ENCODE peak calls at places on chromosome 13, in five cellular contexts. G is endodermal cell, F is tibial artery, X is PC-3, N is heart right ventricle. K is an unnamed sample.

GRCh38 chr13:94009696-94010095 is 469.8 kb downstream of the DCT start:
- DNase-seq in G (no peak), F (no peak), X (peak), N (no peak), K (no peak)

GRCh38 chr13:112200200-112200599 is 133.3 kb downstream of the SOX1 start:
- DNase-seq in G (no peak), F (no peak), X (no peak), N (no peak), K (no peak)

GRCh38 chr13:27971236-27971645 is 2.1 kb upstream of the CDX2 start:
- DNase-seq in G (peak), F (no peak), X (no peak), N (no peak), K (no peak)

GRCh38 chr13:79710376-79710775 is 229.4 kb downstream of the NDFIP2 start:
- DNase-seq in G (no peak), F (no peak), X (no peak), N (no peak), K (no peak)

GRCh38 chr13:20823071-20823470 is 49.3 kb upstream of the EEF1AKMT1 start:
- DNase-seq in G (no peak), F (no peak), X (no peak), N (no peak), K (no peak)

GRCh38 chr13:40916207-40916998 is 102.7 kb downstream of the ELF1 start:
- DNase-seq in G (no peak), F (no peak), X (no peak), N (no peak), K (no peak)

GRCh38 chr13:31850041-31850440 is 110.7 kb downstream of the RXFP2 start:
- DNase-seq in G (no peak), F (no peak), X (no peak), N (no peak), K (no peak)

GRCh38 chr13:35961461-35962220 is 169.5 kb downstream of the DCLK1 start:
- DNase-seq in G (no peak), F (no peak), X (peak), N (no peak), K (no peak)

GRCh38 chr13:26557393-26558073 is at the start of gene WASF3:
- DNase-seq in G (peak), F (peak), X (peak), N (peak), K (peak)

GRCh38 chr13:41668130-41668757 is 210.9 kb downstream of the RGCC start:
- DNase-seq in G (peak), F (peak), X (peak), N (no peak), K (no peak)

GRCh38 chr13:84417426-84417825 is 535.2 kb upstream of the SLITRK1 start:
- DNase-seq in G (no peak), F (no peak), X (no peak), N (no peak), K (no peak)

DNA sequence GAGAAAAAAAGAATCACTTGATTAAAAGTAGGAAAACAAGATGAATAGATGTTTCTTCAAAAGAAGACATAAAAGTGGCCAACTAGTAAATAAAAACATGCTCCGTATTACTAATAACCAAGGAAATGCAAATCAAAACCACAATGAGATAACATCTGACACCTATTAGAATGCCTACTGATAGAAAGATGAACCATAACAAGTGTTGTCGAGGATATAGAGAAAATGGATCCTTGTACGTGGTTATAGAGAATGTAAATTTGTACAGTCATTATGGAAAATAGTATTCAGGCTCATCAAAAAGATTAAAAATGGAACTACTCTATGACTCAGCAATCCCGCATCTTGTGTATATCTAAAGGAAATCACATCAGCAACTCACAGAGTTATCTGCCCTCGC is 415.8 kb upstream of the SLITRK5 start:
- DNase-seq in G (no peak), F (no peak), X (no peak), N (no peak), K (no peak)
- H3K27ac ChIP-seq in G (no peak), F (no peak), X (no peak), N (no peak), K (no peak)

GRCh38 chr13:33004454-33004853 is 11.8 kb upstream of the KL start:
- DNase-seq in G (no peak), F (peak), X (no peak), N (peak), K (peak)
- H3K27ac ChIP-seq in G (no peak), F (no peak), X (no peak), N (peak), K (peak)

DNA sequence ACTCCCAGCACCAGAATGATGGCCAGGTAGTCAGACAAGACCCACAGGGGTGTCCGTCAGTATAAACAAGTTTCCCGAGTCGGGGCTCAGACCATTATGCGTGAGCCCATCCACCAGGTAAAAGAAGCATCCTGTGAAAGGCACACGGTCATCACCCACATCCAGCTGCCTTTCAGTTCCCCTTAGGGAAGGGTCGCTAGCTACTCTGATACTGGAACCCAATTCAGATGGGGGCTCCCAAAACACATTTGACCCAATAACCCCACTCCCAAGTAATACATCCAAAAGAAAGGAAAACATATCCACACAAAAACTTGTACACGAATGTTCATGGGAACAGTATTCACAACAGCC is 66.8 kb downstream of the STK24 start:
- DNase-seq in G (no peak), F (no peak), X (no peak), N (no peak), K (no peak)
- H3K27ac ChIP-seq in G (no peak), F (peak), X (peak), N (peak), K (peak)

DNA sequence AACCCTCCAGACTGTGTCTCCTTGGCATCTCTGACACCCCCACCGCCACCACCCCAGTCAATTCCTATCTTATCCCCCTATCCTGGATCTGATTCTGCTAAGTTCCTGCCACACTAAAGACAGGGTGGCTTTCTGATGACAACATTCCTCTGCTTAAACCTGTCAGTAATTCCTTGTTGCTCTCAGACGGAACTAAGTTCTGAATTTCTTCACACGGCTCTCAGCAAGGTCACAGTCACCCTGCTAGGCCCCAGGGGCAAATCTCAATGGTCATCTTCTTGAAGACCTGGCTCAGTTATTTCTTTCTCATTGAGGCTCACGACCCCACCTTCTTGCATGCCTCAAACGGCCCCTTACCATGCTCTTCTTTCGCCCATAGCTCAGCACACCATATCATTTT is 7.6 kb downstream of the ALOX5AP start:
- DNase-seq in G (no peak), F (no peak), X (no peak), N (no peak), K (no peak)
- H3K27ac ChIP-seq in G (no peak), F (peak), X (peak), N (peak), K (no peak)

GRCh38 chr13:113589961-113590339 is 5.4 kb downstream of the TFDP1 start:
- DNase-seq in G (peak), F (peak), X (no peak), N (no peak), K (no peak)

GRCh38 chr13:113588394-113589111 is 4.0 kb downstream of the TFDP1 start:
- DNase-seq in G (peak), F (no peak), X (no peak), N (no peak), K (no peak)

GRCh38 chr13:113591750-113592149 is 7.2 kb downstream of the TFDP1 start:
- DNase-seq in G (peak), F (no peak), X (no peak), N (no peak), K (peak)

GRCh38 chr13:113586661-113587479 is 2.3 kb downstream of the TFDP1 start:
- DNase-seq in G (peak), F (peak), X (no peak), N (no peak), K (no peak)

DNA sequence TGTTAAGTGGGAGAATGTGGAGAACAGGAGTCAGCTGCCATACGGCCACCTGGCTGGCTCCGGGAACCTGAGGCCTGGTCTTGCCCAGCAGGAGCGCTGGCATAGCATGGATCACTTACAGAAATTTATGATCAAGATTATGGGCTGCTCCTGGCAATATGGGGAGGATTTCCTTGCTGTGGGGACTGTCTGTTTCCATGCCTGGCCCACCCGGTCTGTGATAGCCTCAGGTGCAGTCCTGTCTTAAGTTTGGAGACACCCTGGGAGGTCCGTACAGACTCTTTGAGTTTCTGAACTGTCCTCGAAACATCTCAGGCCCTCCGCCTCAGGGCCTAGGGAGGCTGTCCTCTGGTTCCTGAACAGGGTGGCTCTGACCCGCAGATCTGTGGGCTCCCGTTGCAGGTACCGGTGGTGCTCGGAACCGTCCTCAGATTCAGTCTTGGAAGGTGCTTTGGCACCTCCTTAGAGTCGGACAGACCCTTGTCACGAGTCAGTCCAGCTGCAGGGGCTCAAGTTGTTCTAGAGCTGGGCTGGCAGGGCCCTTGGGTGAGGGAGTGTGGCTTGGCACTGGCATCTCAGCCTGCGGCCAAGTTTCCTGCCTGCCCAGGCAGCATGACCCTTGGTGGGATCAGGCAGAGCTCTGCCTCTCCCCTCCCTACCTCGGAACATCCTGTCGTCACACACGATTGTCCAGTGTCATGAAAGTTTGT is 4.9 kb downstream of the TFDP1 start:
- DNase-seq in G (peak), F (peak), X (no peak), N (peak), K (peak)
- H3K27ac ChIP-seq in G (no peak), F (no peak), X (no peak), N (no peak), K (no peak)

GRCh38 chr13:110312669-110313031 is 5.6 kb downstream of the COL4A2 start:
- DNase-seq in G (peak), F (no peak), X (peak), N (no peak), K (no peak)

GRCh38 chr13:110309661-110310524 is 2.8 kb downstream of the COL4A2 start:
- DNase-seq in G (no peak), F (no peak), X (no peak), N (no peak), K (no peak)

GRCh38 chr13:110314516-110315245 is 7.6 kb downstream of the COL4A2 start:
- DNase-seq in G (peak), F (no peak), X (no peak), N (peak), K (no peak)

GRCh38 chr13:110310541-110311491 is 3.7 kb downstream of the COL4A2 start:
- DNase-seq in G (peak), F (no peak), X (no peak), N (no peak), K (no peak)

GRCh38 chr13:110311721-110312668 is 4.9 kb downstream of the COL4A2 start:
- DNase-seq in G (peak), F (no peak), X (no peak), N (peak), K (no peak)
- H3K27ac ChIP-seq in G (no peak), F (peak), X (peak), N (peak), K (peak)

GRCh38 chr13:33322965-33323668 is 37.6 kb upstream of the STARD13 start:
- DNase-seq in G (no peak), F (no peak), X (no peak), N (no peak), K (no peak)
- H3K27ac ChIP-seq in G (no peak), F (peak), X (no peak), N (peak), K (no peak)